ENCODE peak calls at places on chromosomes 3 and 15, in six cellular contexts. T is GM20000, L is GM23338, D is foreskin keratinocyte, S is nephron progenitor cell, P is HCT116. I is an unnamed sample.

GRCh38 chr3:45830121-45830520 is 11.8 kb downstream of the LZTFL1 start:
- DNase-seq in D (no peak), L (no peak), P (no peak), S (no peak), T (no peak), I (no peak)

GRCh38 chr15:61655881-61656280 is 404.4 kb downstream of the VPS13C start:
- DNase-seq in L (no peak), D (no peak), S (no peak), T (no peak), P (no peak), I (no peak)

GRCh38 chr3:128532007-128532983 is 39.3 kb upstream of the GATA2 start:
- DNase-seq in L (no peak), P (no peak), D (no peak), T (no peak), S (no peak), I (no peak)

GRCh38 chr3:37652851-37653250 is 208.8 kb upstream of the CTDSPL start:
- DNase-seq in D (no peak), P (no peak), T (no peak), S (no peak), L (no peak), I (no peak)

GRCh38 chr3:115164374-115165221 is 17.5 kb upstream of the ZBTB20 start:
- DNase-seq in S (no peak), D (no peak), T (no peak), P (no peak), L (no peak), I (no peak)

GRCh38 chr3:111735271-111735758 is 123.8 kb upstream of the PHLDB2 start:
- DNase-seq in L (no peak), D (peak; percentile 97), S (no peak), P (peak; percentile 95), T (no peak), I (peak; percentile 62)

GRCh38 chr3:138452491-138452890 is 18.1 kb downstream of the ESYT3 start:
- DNase-seq in L (no peak), D (peak; percentile 27), T (no peak), P (no peak), S (no peak), I (no peak)

GRCh38 chr15:36361351-36361870 is 218.0 kb upstream of the CDIN1 start:
- DNase-seq in S (no peak), T (no peak), D (no peak), L (no peak), P (no peak), I (no peak)

GRCh38 chr3:124669470-124669869 is 60.8 kb upstream of the UMPS start:
- DNase-seq in T (no peak), S (no peak), D (no peak), P (no peak), L (no peak), I (no peak)

GRCh38 chr15:87345955-87346354 is 910.6 kb downstream of the NTRK3 start:
- DNase-seq in L (no peak), S (no peak), D (no peak), P (no peak), T (no peak), I (no peak)

GRCh38 chr15:54208786-54209185 is 230.5 kb downstream of the UNC13C start:
- DNase-seq in D (no peak), S (no peak), L (no peak), T (no peak), P (no peak), I (no peak)

GRCh38 chr3:136671921-136672320 is 80.3 kb downstream of the STAG1 start:
- DNase-seq in D (no peak), L (no peak), T (no peak), S (no peak), P (no peak), I (no peak)

GRCh38 chr3:170689218-170689874 is 103.5 kb upstream of the SLC7A14 start:
- DNase-seq in S (no peak), P (peak; percentile 16), L (peak; percentile 83), D (peak; percentile 99), T (no peak), I (peak; percentile 69)

GRCh38 chr15:55267401-55268053 is 22.1 kb downstream of the RAB27A start:
- DNase-seq in T (no peak), L (no peak), S (no peak), D (no peak), P (no peak), I (no peak)

GRCh38 chr15:68158046-68158628 is 47.0 kb downstream of the CALML4 start:
- DNase-seq in P (no peak), D (no peak), T (no peak), S (no peak), L (no peak), I (no peak)

GRCh38 chr3:144499346-144499745 is 527.7 kb downstream of the DIPK2A start:
- DNase-seq in S (no peak), L (no peak), T (no peak), P (no peak), D (no peak), I (no peak)

GRCh38 chr3:32791833-32792232 is 26.0 kb upstream of the TRIM71 start:
- DNase-seq in T (no peak), D (no peak), P (no peak), S (no peak), L (no peak), I (no peak)

GRCh38 chr15:96416934-96417759 is 86.6 kb downstream of the NR2F2 start:
- DNase-seq in P (no peak), D (no peak), L (peak; percentile 77), T (no peak), S (peak; percentile 57), I (no peak)

GRCh38 chr15:91116379-91117067 is 16.5 kb downstream of the SV2B start:
- DNase-seq in P (no peak), D (peak; percentile 77), L (no peak), S (no peak), T (peak; percentile 74), I (no peak)

GRCh38 chr3:106130384-106131084 is 261.7 kb upstream of the CBLB start:
- DNase-seq in S (no peak), L (peak; percentile 3), P (no peak), T (no peak), D (peak; percentile 32), I (peak; percentile 52)

GRCh38 chr3:33372218-33373081 is 67.8 kb downstream of the UBP1 start:
- DNase-seq in T (peak; percentile 50), D (peak; percentile 58), L (peak; percentile 68), P (peak; percentile 70), S (peak; percentile 50), I (no peak)

GRCh38 chr15:91186892-91187644 is 87.0 kb downstream of the SV2B start:
- DNase-seq in T (no peak), P (no peak), S (peak; percentile 58), D (no peak), L (peak; percentile 67), I (no peak)

GRCh38 chr15:34070003-34070402 is 31.0 kb upstream of the AVEN start:
- DNase-seq in P (no peak), D (no peak), L (no peak), T (no peak), S (no peak), I (no peak)

GRCh38 chr3:178504128-178504527 is 32.1 kb upstream of the KCNMB2 start:
- DNase-seq in D (no peak), T (no peak), L (no peak), P (no peak), S (no peak), I (no peak)

GRCh38 chr3:51718547-51719412 is 11.9 kb downstream of the GRM2 start:
- DNase-seq in D (no peak), T (peak; percentile 85), P (peak; percentile 68), L (peak; percentile 93), S (peak; percentile 78), I (no peak)

DNA sequence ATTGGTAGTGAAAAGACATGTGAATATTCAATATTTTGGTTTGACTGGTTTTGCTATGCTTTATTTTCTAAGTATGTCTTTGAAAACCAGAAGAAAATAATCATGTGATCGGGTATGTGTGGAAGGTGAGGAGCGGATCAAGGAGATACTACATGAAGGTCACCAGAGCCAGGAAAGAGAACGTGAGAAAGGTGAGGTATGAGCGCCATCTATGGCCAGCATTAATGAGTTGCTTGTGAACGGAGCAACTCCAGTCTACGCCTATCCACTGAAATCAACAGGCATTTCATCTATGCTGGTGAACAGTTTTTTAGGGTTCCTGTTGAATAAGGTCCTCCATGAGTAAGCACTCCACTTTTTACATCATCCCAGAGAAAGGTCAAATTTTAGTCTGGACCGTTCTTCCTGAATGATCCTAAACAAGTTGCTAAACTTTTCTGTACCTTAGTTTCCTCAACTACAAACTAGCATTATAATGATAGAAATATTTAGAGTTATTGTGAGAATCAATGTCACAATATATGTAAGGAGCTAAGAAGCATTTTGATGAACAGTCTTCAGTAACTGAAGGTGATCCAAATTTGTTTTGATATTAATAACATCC is 1435.2 kb upstream of the CADM2 start:
- DNase-seq in D (peak; percentile 13), L (peak; percentile 88), S (peak; percentile 60), P (no peak), T (peak; percentile 29), I (no peak)
- TF ChIP-seq CTCF in D (peak; percentile 64), L (peak; percentile 77), S (peak; percentile 76), P (peak; percentile 9), T (peak; percentile 23), I (peak; percentile 3)

GRCh38 chr3:38842266-38842965 is 26.4 kb upstream of the SCN10A start:
- DNase-seq in S (no peak), P (no peak), T (no peak), D (no peak), L (peak; percentile 23), I (no peak)

GRCh38 chr3:38840987-38841386 is 25.0 kb upstream of the SCN10A start:
- DNase-seq in T (no peak), S (no peak), P (no peak), D (no peak), L (peak; percentile 22), I (no peak)

GRCh38 chr3:38843898-38844297 is 27.9 kb upstream of the SCN10A start:
- DNase-seq in S (no peak), P (peak; percentile 60), D (no peak), L (peak; percentile 57), T (no peak), I (peak; percentile 37)
- TF ChIP-seq CTCF in S (peak; percentile 23), P (peak; percentile 62), D (peak; percentile 49), L (peak; percentile 45), T (no peak), I (peak; percentile 70)

GRCh38 chr15:70976856-70977255 is 84.2 kb downstream of the LRRC49 start:
- DNase-seq in P (no peak), S (no peak), L (no peak), T (no peak), D (peak; percentile 14), I (no peak)

GRCh38 chr15:70974004-70974832 is 81.6 kb downstream of the LRRC49 start:
- DNase-seq in S (no peak), T (no peak), P (peak; percentile 45), D (peak; percentile 16), L (peak; percentile 67), I (peak; percentile 24)
- TF ChIP-seq CTCF in S (peak; percentile 32), T (no peak), P (peak; percentile 39), D (peak; percentile 83), L (peak; percentile 63), I (peak; percentile 48)

DNA sequence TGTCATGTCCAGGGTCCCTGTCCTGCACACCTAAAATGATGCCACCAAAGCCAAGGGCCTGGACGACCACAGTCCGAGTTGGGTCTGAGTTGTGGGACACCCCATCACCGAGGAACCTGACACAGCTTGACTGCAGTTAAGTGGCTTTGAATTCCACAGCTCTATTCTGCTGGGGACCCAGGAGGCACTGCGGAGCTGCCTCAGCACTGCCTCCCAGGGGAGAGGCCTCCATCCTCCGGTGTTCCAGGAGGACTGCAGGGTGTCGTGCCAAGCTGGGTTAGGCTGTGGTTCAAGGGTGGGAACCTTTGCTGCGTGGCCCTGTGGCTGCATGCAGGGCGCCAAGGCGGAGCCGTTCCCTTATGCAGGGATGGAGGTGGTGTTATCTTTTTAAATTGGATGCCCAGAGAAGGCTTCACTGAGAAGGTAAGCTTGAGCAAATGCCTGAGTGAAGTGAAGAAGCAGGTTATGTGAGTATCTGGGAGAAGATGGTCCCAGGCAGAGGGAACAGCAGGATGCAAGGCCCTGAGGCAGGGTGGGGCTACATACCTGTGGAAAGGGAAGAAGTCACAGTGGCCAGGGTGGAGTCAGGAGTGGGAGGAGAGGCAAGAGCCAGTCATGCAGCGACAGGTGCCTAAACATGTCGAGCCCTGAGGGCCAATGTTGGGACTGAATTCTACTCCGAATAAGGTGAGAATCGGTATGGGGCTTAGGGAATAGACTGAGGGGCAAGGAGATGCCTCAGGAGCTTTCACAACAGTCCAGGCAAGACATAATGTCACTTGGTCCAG is 144.8 kb downstream of the TPRA1 start:
- DNase-seq in S (no peak), L (no peak), P (no peak), T (no peak), D (no peak), I (no peak)
- TF ChIP-seq CTCF in S (no peak), L (no peak), P (no peak), T (no peak), D (no peak), I (no peak)